ENCODE peak calls at places on chromosomes 16 and 17, in five cellular contexts. V, M, R, A and H are unnamed samples.

GRCh38 chr16:13112639-13113038 is 211.2 kb downstream of the SHISA9 start:
- DNase-seq in R (no peak), V (no peak), M (no peak), A (no peak), H (no peak)

GRCh38 chr17:10295728-10296343 is 77.0 kb downstream of the MYH13 start:
- DNase-seq in V (peak; percentile 69), A (peak; percentile 71), R (peak; percentile 14), M (peak; percentile 60), H (peak; percentile 72)

GRCh38 chr17:63697341-63698286 is 2.3 kb downstream of the LIMD2 start:
- DNase-seq in A (peak; percentile 87), V (peak; percentile 84), R (peak; percentile 87), M (no peak), H (peak; percentile 43)

GRCh38 chr17:58326609-58327341 is 1.8 kb downstream of the TSPOAP1 start:
- DNase-seq in R (no peak), A (no peak), M (no peak), V (no peak), H (no peak)

GRCh38 chr17:64615025-64615677 is 47.0 kb downstream of the SMURF2 start:
- DNase-seq in A (no peak), V (no peak), M (no peak), R (no peak), H (no peak)

GRCh38 chr16:58814348-58814801 is 80.3 kb upstream of the GOT2 start:
- DNase-seq in V (peak; percentile 62), R (peak; percentile 29), A (peak; percentile 60), M (peak; percentile 61), H (peak; percentile 30)

GRCh38 chr16:78227855-78228254 is 128.4 kb downstream of the WWOX start:
- DNase-seq in V (no peak), A (no peak), R (no peak), M (no peak), H (no peak)

GRCh38 chr17:38415250-38416194 is 12.7 kb upstream of the ARHGAP23 start:
- DNase-seq in M (no peak), R (no peak), V (no peak), A (peak; percentile 57), H (peak; percentile 93)

GRCh38 chr17:64115043-64115698 is 14.8 kb downstream of the ERN1 start:
- DNase-seq in R (no peak), A (no peak), M (no peak), V (no peak), H (no peak)

GRCh38 chr17:72390675-72391501 is 270.1 kb downstream of the SOX9 start:
- DNase-seq in A (no peak), M (no peak), V (no peak), R (no peak), H (peak; percentile 93)